ENCODE peak calls at places on chromosomes 13 and 19, in six cellular contexts. V is choroid plexus epithelial cell; I is fibroblast of pulmonary artery; C is epithelial cell of esophagus; A is cardiac fibroblast; Z is CD4-positive, alpha-beta T cell. T is an unnamed sample.

GRCh38 chr13:26022538-26023292 is 29.1 kb downstream of the SHISA2 start:
- DNase-seq in I (peak; percentile 44), Z (no peak), V (peak; percentile 26), A (peak; percentile 58), C (peak; percentile 78), T (peak; percentile 92)

GRCh38 chr13:66345988-66346387 is 884.1 kb downstream of the PCDH9 start:
- DNase-seq in Z (no peak), I (no peak), A (no peak), C (no peak), V (no peak), T (no peak)

GRCh38 chr13:30905932-30906383 is at the start of gene MEDAG:
- DNase-seq in I (peak; percentile 87), C (peak; percentile 38), Z (no peak), V (peak; percentile 88), A (peak; percentile 94), T (no peak)

GRCh38 chr19:39237200-39238184 is 7.3 kb downstream of the IFNL3 start:
- DNase-seq in C (peak; percentile 14), Z (peak; percentile 18), V (no peak), A (no peak), I (no peak), T (peak; percentile 16)

GRCh38 chr19:13122275-13122878 is 4.3 kb downstream of the NACC1 start:
- DNase-seq in A (no peak), V (no peak), C (no peak), Z (no peak), I (no peak), T (no peak)

GRCh38 chr19:2495130-2495641 is 19.3 kb downstream of the GADD45B start:
- DNase-seq in C (peak; percentile 66), V (peak; percentile 58), A (peak; percentile 73), I (peak; percentile 69), Z (no peak), T (peak; percentile 80)

GRCh38 chr19:3950871-3951861 is 18.3 kb downstream of the NMRK2 start:
- DNase-seq in Z (no peak), I (no peak), A (no peak), V (no peak), C (no peak), T (no peak)

GRCh38 chr19:7895565-7895964 is 7.3 kb downstream of the LRRC8E start:
- DNase-seq in I (no peak), A (no peak), C (no peak), V (no peak), Z (no peak), T (no peak)

GRCh38 chr13:44815507-44816074 is 173.7 kb downstream of the NUFIP1 start:
- DNase-seq in C (peak; percentile 96), Z (no peak), A (peak; percentile 98), I (peak; percentile 98), V (peak; percentile 99), T (peak; percentile 93)

GRCh38 chr19:1061987-1062386 is 5.0 kb upstream of the ARHGAP45 start:
- DNase-seq in C (no peak), A (no peak), V (no peak), I (no peak), Z (no peak), T (no peak)

GRCh38 chr13:97267418-97268059 is 45.4 kb downstream of the MBNL2 start:
- DNase-seq in A (no peak), Z (no peak), C (no peak), I (no peak), V (no peak), T (no peak)

GRCh38 chr13:20371825-20372224 is 139.7 kb upstream of the GJB6 start:
- DNase-seq in I (no peak), C (no peak), V (no peak), Z (no peak), A (no peak), T (no peak)

GRCh38 chr13:114229486-114229885 is 5.2 kb upstream of the CDC16 start:
- DNase-seq in I (no peak), C (no peak), V (no peak), A (no peak), Z (no peak), T (no peak)

GRCh38 chr13:100694722-100695644 is 20.4 kb upstream of the TMTC4 start:
- DNase-seq in V (peak; percentile 68), C (peak; percentile 37), A (peak; percentile 76), Z (no peak), I (peak; percentile 93), T (peak; percentile 28)

GRCh38 chr19:3056454-3057016 is 5.8 kb downstream of the TLE5 start:
- DNase-seq in I (no peak), A (no peak), Z (no peak), C (peak; percentile 35), V (no peak), T (peak; percentile 31)

GRCh38 chr19:15453091-15453498 is 3.3 kb upstream of the WIZ start:
- DNase-seq in V (no peak), Z (no peak), I (no peak), C (no peak), A (no peak), T (no peak)
- TF ChIP-seq CTCF in V (peak; percentile 20), Z (no peak), I (peak; percentile 9), C (no peak), A (peak; percentile 19), T (no peak)

DNA sequence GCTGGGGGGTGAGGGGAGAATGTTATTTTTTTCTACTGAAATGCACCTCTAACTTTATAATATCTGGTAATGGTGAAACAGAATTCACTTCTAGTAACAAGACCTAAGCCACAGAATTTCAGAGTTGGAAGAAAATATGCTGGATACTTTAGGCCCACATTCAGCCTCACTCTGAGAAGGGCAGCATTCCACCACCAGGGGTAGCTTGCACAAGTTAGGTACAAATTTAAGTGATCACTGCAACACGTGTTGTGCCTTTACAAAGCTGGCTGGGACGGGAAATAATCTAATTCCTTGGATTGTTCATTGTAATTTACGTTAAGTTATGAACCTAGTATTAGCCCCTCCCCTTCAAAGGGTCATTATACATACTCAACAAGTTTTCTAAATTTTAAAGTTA is 192.3 kb downstream of the RGCC start:
- DNase-seq in I (peak; percentile 50), C (peak; percentile 10), V (peak; percentile 79), Z (no peak), A (peak; percentile 43), T (peak; percentile 9)
- TF ChIP-seq CTCF in I (peak; percentile 43), C (peak; percentile 41), V (peak; percentile 77), Z (no peak), A (peak; percentile 50), T (peak; percentile 17)

GRCh38 chr13:109610517-109610916 is 175.9 kb downstream of the IRS2 start:
- DNase-seq in C (peak; percentile 45), A (peak; percentile 18), V (peak; percentile 26), Z (peak; percentile 22), I (peak; percentile 23), T (peak; percentile 48)
- TF ChIP-seq CTCF in C (peak; percentile 31), A (peak; percentile 37), V (peak; percentile 52), Z (peak; percentile 45), I (peak; percentile 48), T (peak; percentile 21)

GRCh38 chr19:50967924-50968708 is 1.3 kb downstream of the KLK6 start:
- DNase-seq in C (no peak), A (no peak), I (no peak), Z (no peak), V (no peak), T (no peak)
- TF ChIP-seq CTCF in C (no peak), A (no peak), I (no peak), Z (no peak), V (no peak), T (no peak)

GRCh38 chr19:53432088-53432661 is 391 bp downstream of the ZNF761 start:
- DNase-seq in I (peak; percentile 7), V (peak; percentile 13), C (peak; percentile 34), Z (no peak), A (peak; percentile 20), T (peak; percentile 29)

GRCh38 chr19:53431399-53432087 is at the start of gene ZNF761:
- DNase-seq in I (peak; percentile 88), A (peak; percentile 91), Z (peak; percentile 98), C (peak; percentile 99), V (peak; percentile 92), T (peak; percentile 92)
- TF ChIP-seq CTCF in I (peak; percentile 29), A (peak; percentile 55), Z (no peak), C (peak; percentile 11), V (peak; percentile 54), T (peak; percentile 39)

GRCh38 chr13:108377646-108378206 is 108.2 kb downstream of the TNFSF13B start:
- DNase-seq in C (no peak), Z (no peak), A (no peak), V (no peak), I (no peak), T (no peak)
- TF ChIP-seq CTCF in C (no peak), Z (no peak), A (no peak), V (no peak), I (no peak), T (no peak)

GRCh38 chr19:45163156-45163555 is 2.4 kb upstream of the NKPD1 start:
- DNase-seq in V (no peak), Z (no peak), A (no peak), I (no peak), C (no peak), T (peak; percentile 37)

GRCh38 chr19:45163751-45164150 is 3.0 kb upstream of the NKPD1 start:
- DNase-seq in I (no peak), Z (no peak), A (no peak), V (no peak), C (no peak), T (no peak)

GRCh38 chr19:45162464-45163143 is 1.8 kb upstream of the NKPD1 start:
- DNase-seq in I (no peak), C (peak; percentile 83), V (no peak), A (no peak), Z (no peak), T (peak; percentile 84)

GRCh38 chr19:45160870-45161714 is at the start of gene NKPD1:
- DNase-seq in V (no peak), I (no peak), C (peak; percentile 76), A (no peak), Z (no peak), T (no peak)

GRCh38 chr19:45161715-45162463 is 1.1 kb upstream of the NKPD1 start:
- DNase-seq in C (no peak), Z (no peak), V (peak; percentile 55), I (peak; percentile 47), A (peak; percentile 32), T (no peak)
- TF ChIP-seq CTCF in C (peak; percentile 31), Z (no peak), V (peak; percentile 82), I (peak; percentile 71), A (peak; percentile 76), T (peak; percentile 24)

GRCh38 chr19:49641688-49642487 is at the start of gene SCAF1:
- DNase-seq in C (peak; percentile 100), V (peak; percentile 100), I (peak; percentile 100), A (peak; percentile 99), Z (peak; percentile 100), T (peak; percentile 99)
- TF ChIP-seq CTCF in C (no peak), V (no peak), I (no peak), A (no peak), Z (no peak), T (no peak)

T was measured in MCF 10A.